ENCODE peak calls at places on chromosomes 16 and 17, in four cellular contexts. F, S, R and A are unnamed samples.

GRCh38 chr16:57760357-57761160 is 25.0 kb downstream of the KATNB1 start:
- DNase-seq in F (no peak), S (no peak), R (no peak), A (peak; percentile 29)

GRCh38 chr17:28878981-28879380 is 18.6 kb downstream of the FLOT2 start:
- DNase-seq in F (peak; percentile 79), S (peak; percentile 57), R (no peak), A (peak; percentile 80)

GRCh38 chr17:44556854-44557606 is at the start of gene FZD2:
- DNase-seq in F (peak; percentile 96), S (peak; percentile 58), R (peak; percentile 64), A (peak; percentile 91)

GRCh38 chr17:6456914-6457687 is 12.8 kb downstream of the PIMREG start:
- DNase-seq in F (peak; percentile 76), S (peak; percentile 52), R (no peak), A (no peak)

GRCh38 chr17:79612468-79613194 is 1.8 kb upstream of the RBFOX3 start:
- DNase-seq in F (peak; percentile 81), S (peak; percentile 46), R (no peak), A (peak; percentile 93)

GRCh38 chr17:42441717-42442565 is 16.7 kb upstream of the ATP6V0A1 start:
- DNase-seq in F (no peak), S (peak; percentile 89), R (no peak), A (no peak)

GRCh38 chr16:62225675-62226074 is 189.4 kb upstream of the CDH8 start:
- DNase-seq in F (peak; percentile 43), S (peak; percentile 76), R (peak; percentile 24), A (peak; percentile 94)

GRCh38 chr16:14420721-14421488 is 209.2 kb downstream of the PARN start:
- DNase-seq in F (no peak), S (peak; percentile 76), R (no peak), A (no peak)

GRCh38 chr16:50093607-50094570 is 28.1 kb downstream of the HEATR3 start:
- DNase-seq in F (no peak), S (no peak), R (no peak), A (no peak)

GRCh38 chr17:4509402-4509801 is 10.7 kb downstream of the SPNS2 start:
- DNase-seq in F (peak; percentile 24), S (no peak), R (peak; percentile 4), A (no peak)

GRCh38 chr16:51154271-51155171 is 3.5 kb upstream of the SALL1 start:
- DNase-seq in F (no peak), S (no peak), R (no peak), A (peak; percentile 71)

GRCh38 chr17:80884811-80885210 is 106.8 kb upstream of the CHMP6 start:
- DNase-seq in F (no peak), S (no peak), R (no peak), A (no peak)

GRCh38 chr16:78321611-78322010 is 222.2 kb downstream of the WWOX start:
- DNase-seq in F (no peak), S (no peak), R (no peak), A (no peak)

GRCh38 chr17:67293251-67294203 is 48.5 kb upstream of the HELZ start:
- DNase-seq in F (peak; percentile 70), S (peak; percentile 72), R (peak; percentile 4), A (peak; percentile 76)

GRCh38 chr17:57357830-57358426 is 101.6 kb downstream of the MSI2 start:
- DNase-seq in F (no peak), S (no peak), R (peak; percentile 87), A (no peak)

GRCh38 chr17:6755731-6756184 is at the start of gene XAF1:
- DNase-seq in F (no peak), S (no peak), R (peak; percentile 40), A (no peak)

GRCh38 chr17:73365934-73366623 is 54.3 kb upstream of the CDC42EP4 start:
- DNase-seq in F (no peak), S (no peak), R (no peak), A (no peak)

GRCh38 chr16:88928405-88929375 is 48.3 kb downstream of the CBFA2T3 start:
- DNase-seq in F (no peak), S (peak; percentile 68), R (no peak), A (no peak)

GRCh38 chr16:89199241-89200123 is 855 bp downstream of the SLC22A31 start:
- DNase-seq in F (no peak), S (no peak), R (no peak), A (no peak)

GRCh38 chr17:42522798-42523278 is 13.2 kb upstream of the NAGLU start:
- DNase-seq in F (no peak), S (no peak), R (no peak), A (no peak)

GRCh38 chr17:56798916-56799315 is 34.8 kb downstream of the C17orf67 start:
- DNase-seq in F (no peak), S (no peak), R (no peak), A (peak; percentile 36)

GRCh38 chr17:18039535-18040286 is 503 bp downstream of the GID4 start:
- DNase-seq in F (no peak), S (no peak), R (no peak), A (peak; percentile 56)

GRCh38 chr16:13521356-13521755 is 398.6 kb upstream of the ERCC4 start:
- DNase-seq in F (no peak), S (no peak), R (no peak), A (no peak)

GRCh38 chr16:54031107-54031760 is 255.4 kb downstream of the IRX3 start:
- DNase-seq in F (no peak), S (no peak), R (no peak), A (no peak)

GRCh38 chr16:54026456-54026855 is 260.1 kb downstream of the IRX3 start:
- DNase-seq in F (no peak), S (no peak), R (no peak), A (no peak)

GRCh38 chr16:54028013-54028412 is 258.6 kb downstream of the IRX3 start:
- DNase-seq in F (no peak), S (no peak), R (no peak), A (no peak)

GRCh38 chr16:54030451-54030850 is 256.1 kb downstream of the IRX3 start:
- DNase-seq in F (no peak), S (no peak), R (no peak), A (no peak)

GRCh38 chr16:54027126-54027922 is 259.3 kb downstream of the IRX3 start:
- DNase-seq in F (no peak), S (no peak), R (no peak), A (no peak)
- TF ChIP-seq CREM in F (no peak), S (no peak), R (no peak), A (no peak)

GRCh38 chr17:78082988-78083387 is 45.6 kb downstream of the TMC6 start:
- DNase-seq in F (no peak), S (no peak), R (no peak), A (no peak)

GRCh38 chr17:78081551-78081950 is 47.0 kb downstream of the TMC6 start:
- DNase-seq in F (no peak), S (no peak), R (no peak), A (no peak)

GRCh38 chr17:78089557-78090281 is 38.8 kb downstream of the TMC6 start:
- DNase-seq in F (no peak), S (no peak), R (no peak), A (no peak)

GRCh38 chr17:78088529-78088928 is 40.0 kb downstream of the TMC6 start:
- DNase-seq in F (no peak), S (no peak), R (no peak), A (no peak)

GRCh38 chr17:78086740-78087139 is 41.8 kb downstream of the TMC6 start:
- DNase-seq in F (no peak), S (no peak), R (no peak), A (no peak)
- TF ChIP-seq CREM in F (no peak), S (no peak), R (no peak), A (no peak)

GRCh38 chr16:85982563-85982939 is 83.6 kb downstream of the IRF8 start:
- DNase-seq in F (no peak), S (no peak), R (no peak), A (no peak)
- TF ChIP-seq CREM in F (no peak), S (no peak), R (no peak), A (no peak)

DNA sequence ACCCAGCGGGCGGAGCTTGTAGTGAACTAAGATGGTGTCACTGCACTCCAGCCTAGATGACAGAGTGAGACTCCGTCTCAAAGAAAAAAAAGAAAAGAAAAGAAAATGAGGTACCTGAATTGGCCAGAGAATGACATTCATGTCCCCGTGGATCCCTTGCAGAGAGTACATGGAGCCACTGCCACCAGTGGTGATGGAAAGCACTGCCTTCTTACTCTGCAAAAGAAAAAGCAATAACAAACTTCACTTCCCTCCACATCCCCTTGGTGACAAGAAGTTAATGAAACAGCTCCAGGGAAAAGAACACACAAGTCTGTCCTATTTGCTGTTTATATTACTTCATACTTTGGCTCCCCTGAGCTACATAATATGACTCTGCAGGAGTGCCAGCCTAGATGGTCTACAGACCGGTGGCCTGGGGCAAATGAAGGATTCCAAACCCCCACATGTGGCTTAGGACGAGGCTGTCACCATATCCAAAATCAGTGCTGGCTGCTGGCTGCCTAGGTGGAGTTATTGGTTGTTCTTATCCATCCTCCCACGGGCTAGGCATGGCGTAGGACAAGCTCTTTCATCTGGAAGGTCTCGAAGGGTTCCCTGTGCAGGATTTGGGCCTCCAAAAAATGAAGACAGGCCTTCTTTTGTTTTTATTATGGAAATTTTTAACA is 13.3 kb downstream of the NQO1 start:
- DNase-seq in F (no peak), S (no peak), R (no peak), A (no peak)
- TF ChIP-seq CREM in F (no peak), S (no peak), R (no peak), A (no peak)

GRCh38 chr16:67399749-67400704 is 6.7 kb upstream of the TPPP3 start:
- DNase-seq in F (no peak), S (no peak), R (no peak), A (no peak)
- TF ChIP-seq CREM in F (no peak), S (no peak), R (no peak), A (no peak)

DNA sequence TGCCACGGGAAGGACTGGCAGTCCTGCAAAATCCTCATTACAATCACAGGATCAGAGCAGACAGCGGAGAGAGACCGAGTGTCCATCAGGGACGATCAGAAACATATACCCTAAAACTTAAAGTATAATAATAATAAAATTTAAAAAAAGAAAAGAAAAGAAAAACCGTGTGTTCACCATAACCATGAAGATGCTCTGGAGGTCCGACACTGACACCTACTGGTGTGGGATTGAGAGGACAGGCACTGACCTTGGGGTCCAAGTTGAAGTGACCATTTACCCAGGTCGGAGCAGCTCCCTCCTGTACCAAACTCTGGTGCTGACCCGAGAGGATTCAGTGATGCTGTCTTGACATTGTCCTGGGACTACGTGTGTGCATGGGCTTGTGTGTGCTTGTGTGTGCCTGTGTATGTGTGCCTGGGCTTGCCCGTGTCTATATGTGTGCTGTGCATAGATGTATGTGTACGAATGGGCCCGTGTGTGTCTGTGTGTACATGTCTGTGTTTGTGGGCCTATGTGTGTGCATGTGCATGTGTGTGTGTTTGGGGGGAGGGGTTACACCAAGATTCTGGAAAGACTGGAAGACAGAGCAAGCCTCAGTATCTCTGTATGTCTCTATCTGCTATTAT is 10.0 kb upstream of the CD300LD start:
- DNase-seq in F (peak; percentile 69), S (peak; percentile 60), R (no peak), A (peak; percentile 61)
- TF ChIP-seq CREM in F (no peak), S (no peak), R (no peak), A (no peak)

GRCh38 chr17:72184805-72185204 is 64.0 kb downstream of the SOX9 start:
- DNase-seq in F (no peak), S (no peak), R (no peak), A (no peak)
- TF ChIP-seq CREM in F (no peak), S (no peak), R (no peak), A (no peak)